ENCODE peak calls at places on chromosomes 11 and 22, in nine cellular contexts. E is posterior cingulate gyrus, U is activated gamma-delta T cell, G is GM04504, L is T-helper 22 cell, H is stomach, M is substantia nigra, C is germinal center, K is DMS 273 treated with DMSO at 0.1 percent for 48 hours. J is an unnamed sample.
A peak's percentile ranks its signal among the peaks of the same experiment; 100 is the strongest.

GRCh38 chr11:29300441-29300840 is 716.4 kb downstream of the KCNA4 start:
- DNase-seq in K (no peak), G (peak; percentile 11), U (no peak), E (no peak), H (no peak), M (no peak), C (no peak), L (no peak), J (no peak)

GRCh38 chr11:34308049-34308692 is 49.6 kb downstream of the ABTB2 start:
- DNase-seq in U (no peak), C (no peak), L (no peak), G (no peak), E (no peak), H (no peak), M (no peak), K (no peak), J (no peak)

GRCh38 chr11:128688896-128689546 is 4.9 kb upstream of the FLI1 start:
- DNase-seq in M (no peak), E (no peak), K (no peak), L (no peak), H (no peak), C (no peak), G (no peak), U (no peak), J (no peak)

GRCh38 chr22:38325575-38325974 is 8.3 kb upstream of the CSNK1E start:
- DNase-seq in K (no peak), U (no peak), H (no peak), C (no peak), M (no peak), L (no peak), E (no peak), G (no peak), J (no peak)

GRCh38 chr11:44484211-44484610 is 81.3 kb upstream of the CD82 start:
- DNase-seq in E (no peak), L (no peak), G (peak; percentile 11), H (no peak), M (no peak), U (no peak), C (no peak), K (no peak), J (peak; percentile 14)

GRCh38 chr11:95589893-95590612 is 199.5 kb downstream of the FAM76B start:
- DNase-seq in K (no peak), H (no peak), E (no peak), U (no peak), M (no peak), G (no peak), L (no peak), C (no peak), J (no peak)

GRCh38 chr11:30346068-30346688 is 23.3 kb downstream of the ARL14EP start:
- DNase-seq in E (no peak), U (no peak), G (peak; percentile 34), K (no peak), M (no peak), C (peak; percentile 37), L (no peak), H (no peak), J (no peak)

GRCh38 chr22:44049369-44050231 is 25.5 kb downstream of the PARVB start:
- DNase-seq in E (no peak), U (no peak), M (no peak), C (no peak), L (no peak), G (no peak), H (no peak), K (peak; percentile 15), J (no peak)

GRCh38 chr11:28529046-28529445 is 420.9 kb downstream of the METTL15 start:
- DNase-seq in L (no peak), C (no peak), K (no peak), M (no peak), U (no peak), G (peak; percentile 38), H (no peak), E (no peak), J (no peak)

GRCh38 chr11:75740681-75741080 is 23.0 kb downstream of the MOGAT2 start:
- DNase-seq in U (no peak), E (peak; percentile 12), M (no peak), K (no peak), G (no peak), H (no peak), C (no peak), L (no peak), J (no peak)

GRCh38 chr11:69486773-69487266 is 5.4 kb downstream of the LINC01488 start:
- DNase-seq in C (no peak), H (no peak), L (no peak), U (no peak), E (peak; percentile 68), M (no peak), K (no peak), G (no peak), J (no peak)

GRCh38 chr22:35380013-35380412 is 883 bp upstream of the HMOX1 start:
- DNase-seq in H (no peak), M (no peak), K (no peak), L (no peak), C (no peak), E (no peak), U (no peak), G (no peak), J (peak; percentile 58)

GRCh38 chr11:43358670-43359431 is at the start of gene TTC17:
- DNase-seq in K (peak; percentile 65), L (peak; percentile 87), H (peak; percentile 96), C (peak; percentile 91), G (peak; percentile 77), E (peak; percentile 99), M (peak; percentile 77), U (peak; percentile 81), J (peak; percentile 96)

GRCh38 chr11:23976776-23977380 is 520.0 kb upstream of the LUZP2 start:
- DNase-seq in M (no peak), H (no peak), L (no peak), C (no peak), E (no peak), G (peak; percentile 26), U (no peak), K (no peak), J (no peak)

GRCh38 chr22:34055525-34056200 is 135.4 kb upstream of the LARGE1 start:
- DNase-seq in H (peak; percentile 28), E (no peak), U (no peak), M (no peak), C (peak; percentile 5), G (no peak), L (no peak), K (no peak), J (no peak)

GRCh38 chr11:8722156-8722555 is 39.6 kb downstream of the RPL27A start:
- DNase-seq in G (no peak), E (peak; percentile 58), C (no peak), U (no peak), K (no peak), H (no peak), M (no peak), L (no peak), J (no peak)

GRCh38 chr22:42553475-42554361 is at the start of gene SERHL2:
- DNase-seq in G (peak; percentile 38), L (peak; percentile 73), C (peak; percentile 88), K (no peak), H (peak; percentile 92), U (peak; percentile 67), E (peak; percentile 97), M (peak; percentile 18), J (peak; percentile 90)

GRCh38 chr11:126188332-126189108 is 22.9 kb downstream of the RPUSD4 start:
- DNase-seq in H (no peak), K (no peak), U (no peak), L (no peak), M (no peak), C (peak; percentile 62), E (no peak), G (no peak), J (no peak)

GRCh38 chr11:84608788-84609309 is 1018.3 kb downstream of the DLG2 start:
- DNase-seq in U (no peak), L (no peak), H (no peak), E (no peak), K (no peak), C (no peak), G (no peak), M (no peak), J (no peak)

GRCh38 chr22:50734986-50735738 is 2.8 kb upstream of the ACR start:
- DNase-seq in M (no peak), G (no peak), U (no peak), L (no peak), E (peak; percentile 64), K (no peak), H (peak; percentile 14), C (no peak), J (no peak)

GRCh38 chr22:50074551-50075042 is 10.6 kb downstream of the MLC1 start:
- DNase-seq in H (peak; percentile 68), M (no peak), U (no peak), E (peak; percentile 78), K (no peak), G (no peak), L (no peak), C (no peak), J (peak; percentile 52)

GRCh38 chr11:116700586-116701220 is 72.1 kb downstream of the BUD13 start:
- DNase-seq in E (no peak), M (no peak), U (no peak), C (no peak), K (no peak), L (no peak), H (peak; percentile 10), G (no peak), J (peak; percentile 5)